ENCODE peak calls at places on chromosomes 1 and 21, in eight cellular contexts. B, T, C, V, Y, O, Q and D are unnamed samples. For H3K9me3, the result is how much of the 10 kb centered on the place peaks cover.

GRCh38 chr1:143698016-143698415 is 273.8 kb downstream of the FAM72C start:
- DNase-seq in B (no peak), T (peak), C (no peak), V (no peak), Y (no peak), O (no peak), Q (peak), D (peak)

GRCh38 chr1:216119600-216119999 is 303.6 kb downstream of the USH2A start:
- DNase-seq in B (no peak), T (no peak), C (no peak), V (peak), Y (no peak), O (no peak), Q (no peak), D (no peak)

GRCh38 chr1:201291917-201292316 is 8.6 kb downstream of the PKP1 start:
- DNase-seq in B (no peak), T (no peak), C (no peak), V (no peak), Y (no peak), O (no peak), Q (no peak), D (no peak)

GRCh38 chr21:34526618-34527290 is 14.7 kb upstream of the KCNE1 start:
- DNase-seq in B (peak), T (no peak), C (no peak), V (peak), Y (no peak), O (peak), Q (peak), D (peak)

GRCh38 chr21:43744725-43745124 is 25.8 kb downstream of the PDXK start:
- DNase-seq in B (no peak), T (no peak), C (no peak), V (no peak), Y (no peak), O (no peak), Q (no peak), D (no peak)

GRCh38 chr21:34004984-34005383 is 68.4 kb upstream of the MRPS6 start:
- DNase-seq in B (peak), T (no peak), C (no peak), V (peak), Y (no peak), O (peak), Q (peak), D (no peak)

GRCh38 chr21:44703731-44704635 is 7.0 kb downstream of the KRTAP10-12 start:
- DNase-seq in B (no peak), T (no peak), C (peak), V (no peak), Y (no peak), O (no peak), Q (peak), D (no peak)

GRCh38 chr1:195804547-195804946 is 803.7 kb downstream of the KCNT2 start:
- DNase-seq in B (no peak), T (no peak), C (no peak), V (no peak), Y (no peak), O (no peak), Q (no peak), D (no peak)

GRCh38 chr1:71312545-71312944 is 231.7 kb upstream of the ZRANB2 start:
- DNase-seq in B (no peak), T (no peak), C (no peak), V (no peak), Y (no peak), O (no peak), Q (no peak), D (no peak)

GRCh38 chr1:20344738-20345137 is 54.1 kb downstream of the VWA5B1 start:
- DNase-seq in B (no peak), T (no peak), C (no peak), V (no peak), Y (no peak), O (no peak), Q (no peak), D (no peak)

GRCh38 chr21:43810505-43811261 is 21.3 kb downstream of the RRP1 start:
- DNase-seq in B (peak), T (peak), C (no peak), V (peak), Y (no peak), O (peak), Q (peak), D (peak)

GRCh38 chr1:85259866-85260345 is 444 bp upstream of the C1orf52 start:
- DNase-seq in B (no peak), T (no peak), C (no peak), V (no peak), Y (no peak), O (peak), Q (no peak), D (no peak)

GRCh38 chr1:8987881-8988617 is 38.2 kb downstream of the SLC2A7 start:
- DNase-seq in B (peak), T (peak), C (no peak), V (peak), Y (no peak), O (peak), Q (peak), D (peak)

GRCh38 chr1:59136541-59137335 is 160.2 kb upstream of the FGGY start:
- DNase-seq in B (peak), T (no peak), C (no peak), V (no peak), Y (no peak), O (no peak), Q (no peak), D (peak)

GRCh38 chr1:49351744-49352143 is 575.1 kb upstream of the BEND5 start:
- DNase-seq in B (no peak), T (no peak), C (no peak), V (no peak), Y (no peak), O (no peak), Q (no peak), D (peak)

GRCh38 chr1:242243472-242243871 is 244.6 kb upstream of the MAP1LC3C start:
- DNase-seq in B (no peak), T (no peak), C (no peak), V (no peak), Y (no peak), O (no peak), Q (no peak), D (no peak)

GRCh38 chr1:167950569-167950968 is 13.7 kb upstream of the MPC2 start:
- DNase-seq in B (no peak), T (no peak), C (no peak), V (no peak), Y (no peak), O (no peak), Q (no peak), D (no peak)

GRCh38 chr1:239221656-239222055 is 164.7 kb upstream of the CHRM3 start:
- DNase-seq in B (no peak), T (no peak), C (no peak), V (no peak), Y (no peak), O (no peak), Q (no peak), D (no peak)

GRCh38 chr1:239219679-239220078 is 166.7 kb upstream of the CHRM3 start:
- DNase-seq in B (no peak), T (no peak), C (no peak), V (no peak), Y (no peak), O (no peak), Q (no peak), D (no peak)

GRCh38 chr1:239224100-239224499 is 162.3 kb upstream of the CHRM3 start:
- DNase-seq in B (no peak), T (no peak), C (no peak), V (no peak), Y (no peak), O (no peak), Q (no peak), D (no peak)

GRCh38 chr1:239225396-239225795 is 161.0 kb upstream of the CHRM3 start:
- DNase-seq in B (no peak), T (no peak), C (no peak), V (no peak), Y (no peak), O (no peak), Q (no peak), D (no peak)

GRCh38 chr1:239222999-239223398 is 163.4 kb upstream of the CHRM3 start:
- DNase-seq in B (no peak), T (no peak), C (no peak), V (no peak), Y (no peak), O (no peak), Q (no peak), D (no peak)
- H3K9me3 ChIP-seq in B (under half), T (under half), C (under half), V (under half), Y (under half), O (under half), Q (under half), D (under half)

DNA sequence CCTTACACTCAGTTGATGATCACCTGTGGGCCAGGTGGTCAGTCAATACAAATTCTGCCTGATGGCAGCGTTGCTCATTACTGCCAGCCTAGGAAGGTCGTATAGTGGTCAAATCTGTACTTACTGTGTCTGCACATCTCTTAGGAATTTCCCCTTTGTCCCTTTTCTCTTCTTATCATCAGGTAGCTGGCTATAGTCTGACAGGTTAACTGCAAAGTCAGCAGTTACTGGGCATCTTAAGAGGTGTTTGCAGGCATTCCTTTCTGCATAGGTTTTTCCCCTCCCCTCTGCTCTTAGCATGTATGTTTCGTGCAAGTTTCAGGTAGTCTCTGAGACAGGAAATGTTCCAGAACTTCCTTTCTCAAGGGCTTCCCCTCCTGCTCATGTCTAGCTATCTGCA is 298.7 kb downstream of the LRRIQ3 start:
- DNase-seq in B (no peak), T (no peak), C (no peak), V (no peak), Y (no peak), O (no peak), Q (no peak), D (no peak)
- H3K27ac ChIP-seq in B (no peak), T (no peak), C (no peak), V (no peak), Y (no peak), O (no peak), Q (no peak), D (no peak)

GRCh38 chr1:248143311-248143710 is 1.6 kb upstream of the OR2M5 start:
- DNase-seq in B (no peak), T (no peak), C (no peak), V (no peak), Y (no peak), O (no peak), Q (no peak), D (no peak)
- H3K9me3 ChIP-seq in B (under half), T (under half), C (under half), V (under half), Y (under half), O (under half), Q (under half), D (under half)

DNA sequence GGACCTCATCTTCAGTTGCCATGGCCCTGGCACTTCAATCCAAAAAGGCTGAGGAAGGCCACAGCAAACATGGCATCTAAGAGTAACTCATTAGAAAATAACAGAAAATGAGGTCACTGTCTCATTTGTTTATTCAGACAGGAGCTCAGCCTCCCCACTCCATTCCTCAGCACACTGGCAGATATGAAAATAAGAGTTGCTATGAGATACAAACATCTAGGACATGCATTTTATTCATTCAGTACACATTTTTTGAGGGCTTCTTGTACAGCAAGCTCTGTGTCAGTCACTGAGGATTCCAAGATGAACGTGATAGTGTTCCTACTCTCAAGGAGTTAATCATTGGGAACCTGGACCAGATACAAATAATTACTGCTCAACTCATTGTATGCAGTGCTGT is 32.7 kb upstream of the TMEM125 start:
- DNase-seq in B (no peak), T (no peak), C (no peak), V (no peak), Y (no peak), O (no peak), Q (no peak), D (no peak)
- H3K27ac ChIP-seq in B (no peak), T (peak), C (no peak), V (no peak), Y (no peak), O (no peak), Q (no peak), D (no peak)

GRCh38 chr1:73639494-73639893 is 558.5 kb downstream of the LRRIQ3 start:
- DNase-seq in B (no peak), T (no peak), C (no peak), V (no peak), Y (no peak), O (no peak), Q (no peak), D (no peak)

GRCh38 chr1:73635021-73635420 is 563.0 kb downstream of the LRRIQ3 start:
- DNase-seq in B (no peak), T (no peak), C (no peak), V (no peak), Y (no peak), O (no peak), Q (no peak), D (no peak)

GRCh38 chr1:73637275-73637674 is 560.7 kb downstream of the LRRIQ3 start:
- DNase-seq in B (no peak), T (no peak), C (no peak), V (no peak), Y (no peak), O (no peak), Q (no peak), D (no peak)
- H3K9me3 ChIP-seq in B (under half), T (under half), C (under half), V (under half), Y (under half), O (under half), Q (under half), D (under half)

GRCh38 chr1:230247921-230248778 is 178.0 kb downstream of the PGBD5 start:
- DNase-seq in B (no peak), T (no peak), C (no peak), V (peak), Y (no peak), O (no peak), Q (peak), D (no peak)
- H3K27ac ChIP-seq in B (no peak), T (no peak), C (no peak), V (peak), Y (no peak), O (no peak), Q (no peak), D (no peak)

GRCh38 chr1:152842556-152842955 is at the start of gene LCE6A:
- DNase-seq in B (no peak), T (no peak), C (no peak), V (no peak), Y (no peak), O (no peak), Q (no peak), D (no peak)
- H3K9me3 ChIP-seq in B (under half), T (under half), C (under half), V (under half), Y (under half), O (under half), Q (under half), D (under half)

DNA sequence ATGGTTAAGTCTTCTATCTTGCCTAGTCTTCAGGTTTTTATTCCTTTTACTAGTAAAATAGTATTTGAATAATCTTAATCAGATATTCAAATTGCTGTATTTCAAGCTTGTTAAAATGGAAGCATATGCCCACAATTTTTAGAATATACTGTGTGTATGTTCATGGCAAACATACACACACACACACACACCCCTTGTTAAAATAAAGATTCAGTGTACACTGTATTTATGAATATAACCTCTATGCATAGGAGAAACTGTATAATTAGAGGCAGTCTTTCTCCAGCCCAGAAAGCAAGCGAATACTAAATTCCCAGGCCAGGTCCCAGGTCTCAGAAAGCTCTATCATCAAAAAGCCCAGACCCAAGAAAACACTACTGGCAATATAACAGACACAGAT is 57.8 kb downstream of the JAK1 start:
- DNase-seq in B (no peak), T (no peak), C (no peak), V (no peak), Y (no peak), O (no peak), Q (no peak), D (no peak)
- H3K27ac ChIP-seq in B (no peak), T (no peak), C (no peak), V (no peak), Y (no peak), O (no peak), Q (no peak), D (no peak)

DNA sequence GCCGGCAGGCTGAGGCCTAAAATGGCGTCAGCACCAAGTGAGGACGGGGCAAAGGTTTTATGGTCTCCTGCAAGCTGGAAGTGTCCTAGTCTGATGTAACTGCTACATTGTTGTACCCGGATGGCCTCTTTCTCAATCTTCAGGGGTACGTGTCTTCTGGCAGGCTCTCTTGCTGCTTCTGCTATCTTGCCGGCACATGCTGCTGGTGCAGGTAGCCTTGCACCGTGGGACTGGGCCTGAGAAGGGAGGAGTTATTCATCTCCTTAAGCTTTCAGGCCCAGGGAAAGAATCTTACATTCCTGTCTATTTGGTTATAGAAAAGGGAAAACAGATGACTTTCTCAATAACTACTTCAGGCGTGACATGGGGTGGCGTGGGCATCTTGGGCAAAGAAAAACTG is 72.2 kb downstream of the ZNF678 start:
- DNase-seq in B (no peak), T (no peak), C (no peak), V (no peak), Y (no peak), O (no peak), Q (no peak), D (no peak)
- H3K9me3 ChIP-seq in B (under half), T (half or more), C (under half), V (under half), Y (half or more), O (under half), Q (under half), D (under half)